ENCODE peak calls at places on chromosome 4, in four cellular contexts. U, Q, W and H are unnamed samples.

GRCh38 chr4:133865606-133866327 is 335.8 kb downstream of the PABPC4L start:
- DNase-seq in U (peak; percentile 92), Q (peak; percentile 7), W (peak; percentile 92), H (no peak)

GRCh38 chr4:85005865-85006377 is 39.4 kb upstream of the WDFY3 start:
- DNase-seq in U (peak; percentile 89), Q (no peak), W (peak; percentile 93), H (no peak)

GRCh38 chr4:55661398-55662056 is 25.4 kb upstream of the NMU start:
- DNase-seq in U (no peak), Q (no peak), W (no peak), H (no peak)

GRCh38 chr4:6409381-6409780 is 63.0 kb downstream of the PPP2R2C start:
- DNase-seq in U (no peak), Q (no peak), W (no peak), H (no peak)

GRCh38 chr4:7448036-7448435 is 13.3 kb upstream of the PSAPL1 start:
- DNase-seq in U (no peak), Q (no peak), W (no peak), H (no peak)

GRCh38 chr4:47349323-47349722 is 114.2 kb downstream of the COMMD8 start:
- DNase-seq in U (peak; percentile 84), Q (no peak), W (peak; percentile 6), H (no peak)

GRCh38 chr4:47101453-47101852 is 70.1 kb downstream of the GABRB1 start:
- DNase-seq in U (peak; percentile 9), Q (no peak), W (no peak), H (no peak)

GRCh38 chr4:71194454-71194853 is 144.4 kb upstream of the SLC4A4 start:
- DNase-seq in U (no peak), Q (no peak), W (no peak), H (no peak)

GRCh38 chr4:135192746-135193535 is 991.4 kb upstream of the PABPC4L start:
- DNase-seq in U (peak; percentile 30), Q (no peak), W (no peak), H (no peak)

GRCh38 chr4:129641179-129641578 is 545.2 kb downstream of the C4orf33 start:
- DNase-seq in U (peak; percentile 68), Q (peak; percentile 70), W (peak; percentile 51), H (peak; percentile 83)

GRCh38 chr4:173257732-173258717 is 76.1 kb downstream of the HMGB2 start:
- DNase-seq in U (peak; percentile 81), Q (peak; percentile 62), W (peak; percentile 78), H (peak; percentile 77)

GRCh38 chr4:123833156-123833555 is 436.6 kb downstream of the SPRY1 start:
- DNase-seq in U (no peak), Q (no peak), W (peak; percentile 78), H (no peak)

GRCh38 chr4:17817027-17817426 is 6.2 kb downstream of the NCAPG start:
- DNase-seq in U (peak; percentile 84), Q (no peak), W (peak; percentile 84), H (no peak)

GRCh38 chr4:4991541-4992099 is 27.6 kb downstream of the CYTL1 start:
- DNase-seq in U (no peak), Q (no peak), W (peak; percentile 64), H (no peak)

DNA sequence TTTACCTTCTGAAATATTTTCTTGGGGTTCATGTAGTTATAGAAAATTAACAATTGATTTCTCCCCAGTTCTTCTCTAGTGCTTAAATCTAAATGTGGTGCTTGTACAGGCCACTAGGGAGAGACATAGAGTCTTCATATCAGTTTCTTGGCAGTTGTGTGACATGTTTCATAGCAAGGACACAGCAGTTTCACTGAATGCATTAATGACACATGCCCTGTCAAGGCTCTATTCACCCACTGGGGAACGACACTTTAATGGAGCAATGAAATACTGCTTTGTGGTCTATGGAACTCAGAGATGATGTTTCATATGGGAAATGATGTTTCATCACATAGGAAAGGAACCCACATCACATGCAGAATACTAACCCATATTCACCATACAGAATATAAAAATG is 2.8 kb downstream of the VEGFC start:
- DNase-seq in U (peak; percentile 82), Q (no peak), W (peak; percentile 88), H (no peak)
- H3K4me3 ChIP-seq in U (peak overlapping the region; percentile 81), Q (no peak overlapping the region), W (peak overlapping the region; percentile 89), H (no peak overlapping the region)

GRCh38 chr4:76572224-76572623 is 137.2 kb downstream of the SHROOM3 start:
- DNase-seq in U (no peak), Q (no peak), W (no peak), H (no peak)

GRCh38 chr4:76569225-76569624 is 134.2 kb downstream of the SHROOM3 start:
- DNase-seq in U (no peak), Q (no peak), W (no peak), H (no peak)

GRCh38 chr4:76571274-76571673 is 136.2 kb downstream of the SHROOM3 start:
- DNase-seq in U (no peak), Q (peak; percentile 50), W (no peak), H (no peak)

GRCh38 chr4:76569695-76570094 is 134.7 kb downstream of the SHROOM3 start:
- DNase-seq in U (no peak), Q (no peak), W (no peak), H (no peak)

GRCh38 chr4:76570141-76570989 is 135.3 kb downstream of the SHROOM3 start:
- DNase-seq in U (peak; percentile 73), Q (peak; percentile 62), W (peak; percentile 84), H (no peak)
- H3K4me3 ChIP-seq in U (no peak overlapping the region), Q (no peak overlapping the region), W (peak overlapping the region; percentile 49), H (no peak overlapping the region)

GRCh38 chr4:65724973-65725372 is 54.7 kb upstream of the EPHA5 start:
- DNase-seq in U (no peak), Q (no peak), W (no peak), H (no peak)
- H3K4me3 ChIP-seq in U (no peak overlapping the region), Q (no peak overlapping the region), W (no peak overlapping the region), H (no peak overlapping the region)

DNA sequence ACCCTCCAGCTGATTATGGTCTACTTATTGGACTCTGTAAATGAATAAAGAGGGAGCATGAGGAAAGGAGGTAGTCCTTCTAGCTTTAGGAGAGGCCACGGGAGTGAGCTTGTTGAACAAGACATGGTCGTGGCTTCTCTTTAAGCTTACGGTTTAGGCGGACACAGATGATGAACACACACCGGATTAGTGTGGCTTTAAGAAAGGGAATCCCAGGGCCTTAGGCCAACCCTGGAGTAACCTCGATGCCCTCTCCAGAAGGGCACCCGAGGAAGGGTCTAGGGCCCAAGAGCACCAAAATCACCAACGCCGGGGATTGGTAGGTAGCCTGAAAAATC is 39.4 kb downstream of the ERVMER34-1 start:
- DNase-seq in U (no peak), Q (no peak), W (no peak), H (no peak)
- H3K4me3 ChIP-seq in U (peak overlapping the region; percentile 74), Q (no peak overlapping the region), W (peak overlapping the region; percentile 81), H (no peak overlapping the region)

GRCh38 chr4:153780876-153781275 is 8.0 kb downstream of the SFRP2 start:
- DNase-seq in U (no peak), Q (no peak), W (no peak), H (no peak)
- H3K4me3 ChIP-seq in U (no peak overlapping the region), Q (no peak overlapping the region), W (no peak overlapping the region), H (no peak overlapping the region)